ENCODE peak calls at places on chromosomes 12 and 14, in seven cellular contexts. E, O, I, C, W, B and K are unnamed samples.

GRCh38 chr12:3185260-3185870 is 108.2 kb downstream of the TSPAN9 start:
- DNase-seq in O (no peak), W (no peak), C (no peak), I (no peak), E (no peak), B (no peak), K (no peak)

GRCh38 chr14:95496690-95497241 is 19.7 kb downstream of the SYNE3 start:
- DNase-seq in I (no peak), B (no peak), C (no peak), O (peak), E (peak), W (no peak), K (no peak)

GRCh38 chr12:106304001-106304421 is 1.5 kb downstream of the TCP11L2 start:
- DNase-seq in C (no peak), W (no peak), I (no peak), E (no peak), B (no peak), O (peak), K (no peak)

GRCh38 chr12:53561590-53561953 is 54.3 kb upstream of the NPFF start:
- DNase-seq in B (no peak), I (no peak), O (peak), C (no peak), E (peak), W (no peak), K (no peak)

GRCh38 chr12:81022531-81022930 is 55.3 kb upstream of the ACSS3 start:
- DNase-seq in W (no peak), I (no peak), C (no peak), O (no peak), B (no peak), E (no peak), K (no peak)

GRCh38 chr14:32560213-32560857 is 231.2 kb downstream of the AKAP6 start:
- DNase-seq in B (peak), I (peak), W (peak), C (peak), E (peak), O (peak), K (peak)

GRCh38 chr12:28144059-28144458 is 46.2 kb upstream of the CCDC91 start:
- DNase-seq in B (peak), I (no peak), W (no peak), O (no peak), C (no peak), E (no peak), K (no peak)

GRCh38 chr14:99628832-99629618 is 15.9 kb upstream of the HHIPL1 start:
- DNase-seq in I (peak), W (peak), C (peak), E (peak), B (peak), O (peak), K (peak)

GRCh38 chr14:89013098-89013504 is 188.7 kb downstream of the TTC8 start:
- DNase-seq in W (peak), E (peak), I (peak), B (no peak), C (peak), O (peak), K (no peak)

GRCh38 chr14:104126753-104127152 is 11.6 kb upstream of the KIF26A start:
- DNase-seq in B (no peak), E (no peak), C (no peak), W (no peak), I (no peak), O (no peak), K (no peak)
- H3K23ac ChIP-seq in B (no peak), E (no peak), C (no peak), W (no peak), I (no peak), O (no peak), K (no peak)

DNA sequence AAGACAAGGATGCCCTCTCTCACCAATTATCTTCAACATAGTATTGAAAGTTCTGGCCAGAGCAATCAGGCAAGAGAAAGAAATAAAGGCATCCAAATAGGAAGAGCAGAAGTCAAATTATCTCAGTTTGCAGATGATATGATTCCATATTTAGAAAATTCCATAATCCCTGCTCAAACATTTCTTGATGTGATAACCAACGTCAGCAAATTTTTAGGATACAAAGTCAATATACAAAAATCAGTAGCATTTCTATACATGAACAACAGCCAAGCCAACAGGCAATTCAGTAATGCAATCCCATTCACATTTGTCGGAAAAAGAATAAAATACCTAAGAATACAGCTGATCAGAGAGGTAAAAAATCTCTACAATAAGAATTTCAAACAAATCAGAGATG is 969.7 kb upstream of the USP15 start:
- DNase-seq in I (no peak), B (no peak), O (no peak), W (no peak), C (no peak), E (no peak), K (no peak)
- H3K23ac ChIP-seq in I (no peak), B (no peak), O (no peak), W (no peak), C (no peak), E (no peak), K (no peak)

GRCh38 chr14:64786296-64787149 is 82.3 kb downstream of the PLEKHG3 start:
- DNase-seq in I (no peak), C (no peak), E (peak), W (no peak), B (no peak), O (no peak), K (no peak)

GRCh38 chr14:64787619-64788018 is 83.4 kb downstream of the PLEKHG3 start:
- DNase-seq in B (no peak), C (no peak), I (no peak), O (no peak), E (no peak), W (no peak), K (no peak)

GRCh38 chr14:64789696-64790095 is 85.5 kb downstream of the PLEKHG3 start:
- DNase-seq in C (no peak), E (no peak), W (no peak), I (no peak), O (no peak), B (no peak), K (no peak)

GRCh38 chr14:64790478-64790877 is 86.3 kb downstream of the PLEKHG3 start:
- DNase-seq in O (no peak), B (no peak), W (peak), E (no peak), C (no peak), I (no peak), K (peak)

GRCh38 chr14:64788706-64789105 is 84.5 kb downstream of the PLEKHG3 start:
- DNase-seq in C (no peak), E (peak), O (peak), W (no peak), B (no peak), I (no peak), K (no peak)
- H3K23ac ChIP-seq in C (no peak), E (no peak), O (no peak), W (no peak), B (no peak), I (no peak), K (no peak)

GRCh38 chr12:102638777-102639176 is 158.4 kb upstream of the IGF1 start:
- DNase-seq in I (no peak), O (peak), W (no peak), B (no peak), E (peak), C (no peak), K (no peak)

GRCh38 chr12:102629262-102629888 is 149.0 kb upstream of the IGF1 start:
- DNase-seq in W (no peak), E (peak), B (no peak), C (no peak), I (no peak), O (peak), K (no peak)

GRCh38 chr12:102631274-102631673 is 150.9 kb upstream of the IGF1 start:
- DNase-seq in E (peak), O (peak), I (no peak), B (peak), W (peak), C (no peak), K (no peak)

GRCh38 chr12:102634216-102634615 is 153.9 kb upstream of the IGF1 start:
- DNase-seq in O (peak), W (peak), E (peak), B (no peak), C (no peak), I (no peak), K (no peak)
- H3K23ac ChIP-seq in O (no peak), W (no peak), E (peak), B (no peak), C (no peak), I (no peak), K (no peak)

GRCh38 chr14:64012720-64013119 is 159.9 kb downstream of the SYNE2 start:
- DNase-seq in I (no peak), C (no peak), W (no peak), O (no peak), E (no peak), B (no peak), K (no peak)
- H3K23ac ChIP-seq in I (no peak), C (no peak), W (no peak), O (no peak), E (no peak), B (no peak), K (no peak)

DNA sequence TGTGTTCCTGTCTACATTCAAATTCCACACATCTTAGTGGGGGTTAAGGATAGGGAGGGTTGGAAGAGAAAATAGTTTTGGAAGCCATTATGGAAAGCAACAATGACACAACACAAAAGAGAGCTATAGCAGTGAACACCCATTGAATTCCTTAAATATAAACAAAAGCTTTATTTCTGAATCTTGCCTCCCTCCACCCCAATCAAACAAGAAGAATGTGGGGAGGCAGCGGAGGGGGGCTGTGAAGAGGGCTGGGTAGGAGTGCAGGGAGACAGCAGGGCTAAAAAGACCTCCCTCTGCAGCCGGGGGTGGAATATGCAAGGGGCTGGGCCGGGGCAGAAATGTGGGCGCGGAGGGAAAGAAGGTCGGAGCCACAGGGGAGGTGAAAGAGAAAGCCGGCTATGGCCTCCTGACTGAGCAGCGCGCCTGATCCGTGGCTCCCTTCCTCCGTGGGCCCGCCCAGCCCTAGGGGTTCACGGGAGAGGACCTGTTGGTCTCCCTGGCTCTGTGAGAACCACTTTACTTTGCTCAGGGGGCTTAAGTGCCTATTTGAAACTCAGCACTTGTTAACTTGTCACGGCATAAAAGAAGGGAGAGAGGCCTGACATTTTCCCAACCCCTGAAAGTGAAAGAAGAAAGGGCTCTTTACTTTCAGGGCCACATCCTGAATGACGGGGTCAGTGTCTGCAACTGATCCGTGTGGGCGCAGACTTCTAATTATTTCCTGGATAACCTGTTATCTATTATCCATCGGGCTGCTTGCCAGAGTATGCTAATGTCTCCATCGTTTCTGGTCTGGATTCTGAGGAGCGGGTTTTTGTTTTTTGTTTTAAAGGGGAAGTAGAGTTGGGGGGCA is 127.3 kb upstream of the MAX start:
- DNase-seq in C (peak), W (peak), O (peak), I (peak), B (no peak), E (no peak), K (peak)
- H3K23ac ChIP-seq in C (no peak), W (no peak), O (no peak), I (no peak), B (no peak), E (peak), K (no peak)

GRCh38 chr14:67863223-67863622 is 43.6 kb downstream of the RAD51B start:
- DNase-seq in W (no peak), C (no peak), O (no peak), E (no peak), B (peak), I (no peak), K (no peak)
- H3K23ac ChIP-seq in W (no peak), C (no peak), O (no peak), E (no peak), B (no peak), I (no peak), K (no peak)

DNA sequence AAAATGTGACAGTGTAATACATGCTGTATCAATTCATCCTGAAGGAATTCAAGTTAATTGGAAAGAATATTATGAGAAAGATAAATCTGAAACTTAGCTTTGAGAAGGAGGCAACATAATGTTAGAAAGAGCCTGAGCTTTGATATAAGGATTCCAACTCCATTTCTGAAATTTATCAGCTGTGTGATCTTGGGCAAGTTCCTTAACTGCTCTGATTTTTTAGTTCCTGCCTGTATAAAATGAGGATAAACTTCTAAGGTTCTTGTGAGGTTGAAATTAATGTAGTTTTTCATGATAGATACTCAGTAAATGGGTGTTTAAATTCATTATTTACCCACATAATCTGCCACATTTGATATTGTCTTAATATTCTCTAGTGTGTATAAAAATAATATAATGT is 14.6 kb upstream of the ATP2B1 start:
- DNase-seq in B (no peak), E (no peak), I (no peak), W (no peak), C (no peak), O (no peak), K (no peak)
- H3K23ac ChIP-seq in B (no peak), E (no peak), I (no peak), W (no peak), C (no peak), O (no peak), K (no peak)

GRCh38 chr12:19689801-19690472 is 250.6 kb downstream of the AEBP2 start:
- DNase-seq in O (no peak), C (no peak), I (no peak), E (no peak), B (no peak), W (no peak), K (no peak)
- H3K23ac ChIP-seq in O (no peak), C (no peak), I (no peak), E (no peak), B (no peak), W (no peak), K (no peak)

GRCh38 chr14:43900173-43900655 is 606.9 kb downstream of the FSCB start:
- DNase-seq in W (no peak), C (no peak), I (no peak), O (no peak), E (no peak), B (no peak), K (no peak)
- H3K23ac ChIP-seq in W (no peak), C (no peak), I (no peak), O (no peak), E (no peak), B (no peak), K (no peak)